ENCODE peak calls at places on chromosomes 4 and X, in seven cellular contexts. S is NCI-H1105; Y is SK-N-DZ; T is naive thymus-derived CD8-positive, alpha-beta T cell; N is mesendoderm; I is Calu3; C is A172. H is an unnamed sample.

GRCh38 chrX:44997888-44998287 is 124.9 kb downstream of the KDM6A start:
- DNase-seq in C (no peak), T (no peak), N (no peak), S (no peak), I (no peak), Y (no peak), H (no peak)

GRCh38 chr4:105619193-105619931 is 66.9 kb downstream of the ARHGEF38 start:
- DNase-seq in I (peak), N (no peak), C (no peak), Y (no peak), T (no peak), S (peak), H (peak)

GRCh38 chr4:184282895-184283654 is 65.4 kb upstream of the ENPP6 start:
- DNase-seq in Y (no peak), S (no peak), C (no peak), I (no peak), T (no peak), N (no peak), H (peak)

GRCh38 chrX:54043696-54044125 is 562 bp downstream of the PHF8 start:
- DNase-seq in Y (peak), N (no peak), T (no peak), S (no peak), C (no peak), I (peak), H (no peak)

GRCh38 chr4:20194079-20195013 is 57.4 kb upstream of the SLIT2 start:
- DNase-seq in S (no peak), N (no peak), Y (no peak), I (no peak), C (peak), T (no peak), H (no peak)

GRCh38 chr4:27595956-27596355 is 735.3 kb downstream of the STIM2 start:
- DNase-seq in Y (no peak), N (no peak), T (no peak), C (no peak), S (no peak), I (no peak), H (no peak)

GRCh38 chrX:63718010-63718694 is 66.9 kb downstream of the ARHGEF9 start:
- DNase-seq in C (no peak), T (no peak), S (no peak), Y (no peak), N (no peak), I (no peak), H (no peak)

GRCh38 chr4:173159791-173160190 is 8.8 kb upstream of the GALNT7 start:
- DNase-seq in C (no peak), T (no peak), S (no peak), N (no peak), Y (no peak), I (no peak), H (no peak)

GRCh38 chrX:108590496-108590895 is 145.9 kb downstream of the IRS4 start:
- DNase-seq in T (no peak), S (no peak), N (no peak), I (no peak), C (no peak), Y (no peak), H (no peak)

GRCh38 chrX:44344194-44344593 is 722 bp upstream of the EFHC2 start:
- DNase-seq in C (no peak), I (no peak), Y (no peak), N (peak), S (no peak), T (peak), H (no peak)

GRCh38 chr4:26864904-26865303 is 4.3 kb downstream of the STIM2 start:
- DNase-seq in T (no peak), S (no peak), I (no peak), Y (no peak), N (no peak), C (no peak), H (no peak)

GRCh38 chr4:27176400-27176799 is 315.8 kb downstream of the STIM2 start:
- DNase-seq in C (peak), Y (peak), I (peak), N (peak), S (peak), T (no peak), H (peak)

GRCh38 chr4:8727546-8728510 is 135.3 kb downstream of the CPZ start:
- DNase-seq in I (no peak), Y (no peak), C (no peak), T (no peak), N (no peak), S (no peak), H (no peak)

GRCh38 chrX:103431316-103431715 is 55.0 kb downstream of the BEX3 start:
- DNase-seq in I (no peak), Y (no peak), N (no peak), C (peak), S (no peak), T (no peak), H (no peak)

GRCh38 chr4:88613417-88613875 is 21.2 kb downstream of the HERC3 start:
- DNase-seq in N (no peak), T (peak), C (no peak), I (peak), S (no peak), Y (peak), H (peak)

GRCh38 chrX:71533850-71534515 is 1.1 kb downstream of the OGT start:
- DNase-seq in N (peak), C (peak), I (peak), T (peak), Y (peak), S (peak), H (no peak)

GRCh38 chrX:75522565-75523411 is at the start of gene ZDHHC15:
- DNase-seq in S (peak), I (no peak), Y (peak), C (no peak), T (peak), N (peak), H (no peak)

GRCh38 chr4:38189445-38189844 is 229.2 kb downstream of the PTTG2 start:
- DNase-seq in S (no peak), N (peak), T (no peak), C (peak), I (peak), Y (no peak), H (no peak)

GRCh38 chr4:89055157-89056080 is 1.6 kb downstream of the FAM13A start:
- DNase-seq in S (no peak), N (peak), I (no peak), Y (no peak), T (no peak), C (no peak), H (no peak)

GRCh38 chrX:71652405-71652804 is 14.9 kb upstream of the LOC101059915 start:
- DNase-seq in T (peak), Y (peak), C (peak), N (peak), I (peak), S (peak), H (peak)

GRCh38 chr4:166527500-166527899 is 654.5 kb downstream of the TLL1 start:
- DNase-seq in I (no peak), T (no peak), C (no peak), Y (no peak), N (peak), S (no peak), H (no peak)

GRCh38 chrX:50648151-50648550 is 165.8 kb downstream of the SHROOM4 start:
- DNase-seq in I (no peak), Y (no peak), C (no peak), S (no peak), T (no peak), N (no peak), H (no peak)

GRCh38 chr4:8647094-8647570 is 54.6 kb downstream of the CPZ start:
- DNase-seq in Y (no peak), I (no peak), T (no peak), S (no peak), C (no peak), N (no peak), H (no peak)

GRCh38 chr4:174394915-174395314 is 111.2 kb downstream of the CEP44 start:
- DNase-seq in Y (no peak), C (peak), N (no peak), I (no peak), S (no peak), T (no peak), H (no peak)

GRCh38 chr4:98374643-98375042 is 113.5 kb downstream of the RAP1GDS1 start:
- DNase-seq in T (no peak), I (no peak), S (no peak), C (no peak), Y (no peak), N (no peak), H (no peak)

GRCh38 chrX:29746326-29746725 is 469.0 kb upstream of the MAGEB2 start:
- DNase-seq in S (no peak), I (no peak), Y (no peak), C (no peak), N (no peak), T (no peak), H (no peak)

GRCh38 chr4:68375667-68376559 is 26.0 kb upstream of the YTHDC1 start:
- DNase-seq in T (peak), N (peak), C (peak), S (peak), Y (peak), I (peak), H (peak)

GRCh38 chrX:118066867-118067515 is 49.6 kb downstream of the KLHL13 start:
- DNase-seq in C (no peak), T (no peak), I (no peak), Y (no peak), N (no peak), S (no peak), H (no peak)

GRCh38 chr4:10761903-10762302 is 77.3 kb upstream of the CLNK start:
- DNase-seq in S (no peak), C (no peak), I (no peak), N (no peak), T (no peak), Y (no peak), H (no peak)